ENCODE peak calls at places on chromosomes 7 and 10, in eight cellular contexts. F is stimulated activated CD4-positive, alpha-beta T cell treated with anti-CD3 and anti-CD28 coated beads, Interleukin-15, amount 100 ng/mL, for 1 hour; B is head of caudate nucleus; O is substantia nigra; Y is H54; A is NB4; P is mucosa of gallbladder; R is Caco-2. J is an unnamed sample.

GRCh38 chr10:11625019-11625735 is 13.7 kb upstream of the USP6NL start:
- DNase-seq in F (no peak), B (peak), O (no peak), Y (no peak), A (peak), P (no peak), R (no peak), J (no peak)

GRCh38 chr10:132452216-132452650 is 55.2 kb downstream of the PWWP2B start:
- DNase-seq in F (no peak), B (peak), O (no peak), Y (no peak), A (peak), P (no peak), R (peak), J (no peak)

GRCh38 chr7:28785002-28785995 is 172.8 kb downstream of the TRIL start:
- DNase-seq in F (no peak), B (no peak), O (no peak), Y (no peak), A (no peak), P (no peak), R (no peak), J (no peak)

GRCh38 chr10:87973635-87974034 is 110.2 kb downstream of the PTEN start:
- DNase-seq in F (no peak), B (no peak), O (no peak), Y (no peak), A (no peak), P (no peak), R (no peak), J (no peak)

GRCh38 chr7:28587211-28587610 is 174.9 kb downstream of the CREB5 start:
- DNase-seq in F (no peak), B (no peak), O (no peak), Y (no peak), A (no peak), P (no peak), R (no peak), J (no peak)

GRCh38 chr10:42988517-42989395 is 88.1 kb upstream of the RET start:
- DNase-seq in F (no peak), B (peak), O (no peak), Y (no peak), A (peak), P (peak), R (no peak), J (no peak)

GRCh38 chr10:89332718-89333281 is 5.0 kb downstream of the IFIT3 start:
- DNase-seq in F (no peak), B (no peak), O (no peak), Y (no peak), A (no peak), P (no peak), R (no peak), J (no peak)

GRCh38 chr10:11893749-11894278 is 70.7 kb downstream of the PROSER2 start:
- DNase-seq in F (no peak), B (no peak), O (no peak), Y (no peak), A (no peak), P (no peak), R (no peak), J (no peak)

J was measured in AG04450.